ENCODE peak calls at places on chromosome 6, in four cellular contexts. One of them, this sample, is unnamed. For H3K36me3, the result is how much of the 10 kb centered on the place peaks cover.

GRCh38 chr6:16103708-16104107 is 25.2 kb upstream of the MYLIP start:
- DNase-seq in upper lobe of right lung: no peak
- DNase-seq in adrenal gland: no peak
- DNase-seq in heart right ventricle: no peak
- DNase-seq in this sample: no peak

GRCh38 chr6:89002523-89002922 is 39.1 kb upstream of the RNGTT start:
- DNase-seq in upper lobe of right lung: no peak
- DNase-seq in adrenal gland: no peak
- DNase-seq in heart right ventricle: no peak
- DNase-seq in this sample: no peak

GRCh38 chr6:132814716-132815570 is 574 bp downstream of the RPS12 start:
- DNase-seq in upper lobe of right lung: no peak
- DNase-seq in adrenal gland: peak
- DNase-seq in heart right ventricle: peak
- DNase-seq in this sample: no peak

GRCh38 chr6:132569170-132569569 is 952 bp upstream of the TAAR6 start:
- DNase-seq in upper lobe of right lung: no peak
- DNase-seq in adrenal gland: no peak
- DNase-seq in heart right ventricle: no peak
- DNase-seq in this sample: no peak

GRCh38 chr6:91608428-91608827 is 1021.6 kb upstream of the MAP3K7 start:
- DNase-seq in heart right ventricle: no peak
- DNase-seq in upper lobe of right lung: no peak
- DNase-seq in adrenal gland: no peak
- DNase-seq in this sample: no peak

GRCh38 chr6:71383891-71384489 is 95.4 kb downstream of the OGFRL1 start:
- DNase-seq in heart right ventricle: peak
- DNase-seq in adrenal gland: no peak
- DNase-seq in upper lobe of right lung: no peak
- DNase-seq in this sample: no peak

GRCh38 chr6:136784271-136784664 is 8.0 kb downstream of the MAP3K5 start:
- DNase-seq in adrenal gland: no peak
- DNase-seq in upper lobe of right lung: no peak
- DNase-seq in heart right ventricle: no peak
- DNase-seq in this sample: no peak

GRCh38 chr6:3908223-3908622 is 59.0 kb downstream of the FAM50B start:
- DNase-seq in adrenal gland: no peak
- DNase-seq in upper lobe of right lung: no peak
- DNase-seq in heart right ventricle: no peak
- DNase-seq in this sample: no peak

GRCh38 chr6:54698974-54699373 is 147.6 kb upstream of the FAM83B start:
- DNase-seq in adrenal gland: no peak
- DNase-seq in heart right ventricle: no peak
- DNase-seq in upper lobe of right lung: no peak
- DNase-seq in this sample: no peak

GRCh38 chr6:137982418-137983189 is 115.5 kb downstream of the TNFAIP3 start:
- DNase-seq in upper lobe of right lung: no peak
- DNase-seq in adrenal gland: no peak
- DNase-seq in heart right ventricle: no peak
- DNase-seq in this sample: no peak

GRCh38 chr6:4133941-4134838 is 1.2 kb downstream of the ECI2 start:
- DNase-seq in heart right ventricle: peak
- DNase-seq in adrenal gland: peak
- DNase-seq in upper lobe of right lung: no peak
- DNase-seq in this sample: no peak

GRCh38 chr6:169292340-169293124 is 38.9 kb upstream of the THBS2 start:
- DNase-seq in heart right ventricle: no peak
- DNase-seq in upper lobe of right lung: no peak
- DNase-seq in adrenal gland: peak
- DNase-seq in this sample: no peak

GRCh38 chr6:121584591-121585369 is 149.3 kb downstream of the GJA1 start:
- DNase-seq in heart right ventricle: no peak
- DNase-seq in adrenal gland: no peak
- DNase-seq in upper lobe of right lung: no peak
- DNase-seq in this sample: no peak

GRCh38 chr6:29005183-29005885 is at the start of gene ZNF311:
- DNase-seq in adrenal gland: peak
- DNase-seq in heart right ventricle: peak
- DNase-seq in upper lobe of right lung: peak
- DNase-seq in this sample: no peak

GRCh38 chr6:156587751-156588301 is 189.4 kb upstream of the ARID1B start:
- DNase-seq in adrenal gland: no peak
- DNase-seq in heart right ventricle: no peak
- DNase-seq in upper lobe of right lung: no peak
- DNase-seq in this sample: no peak

GRCh38 chr6:126955621-126956020 is 162.8 kb upstream of the RSPO3 start:
- DNase-seq in adrenal gland: no peak
- DNase-seq in upper lobe of right lung: no peak
- DNase-seq in heart right ventricle: no peak
- DNase-seq in this sample: no peak

GRCh38 chr6:154457881-154458284 is 52.6 kb downstream of the CNKSR3 start:
- DNase-seq in heart right ventricle: no peak
- DNase-seq in adrenal gland: no peak
- DNase-seq in upper lobe of right lung: no peak
- DNase-seq in this sample: no peak

GRCh38 chr6:105432797-105433196 is 29.9 kb upstream of the PREP start:
- DNase-seq in upper lobe of right lung: no peak
- DNase-seq in heart right ventricle: no peak
- DNase-seq in adrenal gland: peak
- DNase-seq in this sample: no peak

GRCh38 chr6:1821188-1822183 is 211.8 kb downstream of the FOXC1 start:
- DNase-seq in upper lobe of right lung: no peak
- DNase-seq in adrenal gland: peak
- DNase-seq in heart right ventricle: peak
- DNase-seq in this sample: no peak

GRCh38 chr6:142885182-142885867 is 59.7 kb downstream of the HIVEP2 start:
- DNase-seq in upper lobe of right lung: no peak
- DNase-seq in adrenal gland: peak
- DNase-seq in heart right ventricle: peak
- DNase-seq in this sample: no peak

GRCh38 chr6:56482525-56482924 is 160.2 kb downstream of the DST start:
- DNase-seq in adrenal gland: no peak
- DNase-seq in upper lobe of right lung: no peak
- DNase-seq in heart right ventricle: no peak
- DNase-seq in this sample: no peak

GRCh38 chr6:27864906-27865883 is 47.0 kb downstream of the OR2B2 start:
- DNase-seq in heart right ventricle: peak
- DNase-seq in adrenal gland: peak
- DNase-seq in upper lobe of right lung: peak
- DNase-seq in this sample: peak

GRCh38 chr6:55917756-55918415 is 42.5 kb upstream of the BMP5 start:
- DNase-seq in adrenal gland: no peak
- DNase-seq in heart right ventricle: no peak
- DNase-seq in upper lobe of right lung: no peak
- DNase-seq in this sample: no peak

GRCh38 chr6:5143625-5144311 is 58.6 kb downstream of the PPP1R3G start:
- DNase-seq in adrenal gland: peak
- DNase-seq in heart right ventricle: peak
- DNase-seq in upper lobe of right lung: peak
- DNase-seq in this sample: peak

GRCh38 chr6:77092971-77093370 is 370.3 kb downstream of the HTR1B start:
- DNase-seq in heart right ventricle: no peak
- DNase-seq in upper lobe of right lung: no peak
- DNase-seq in adrenal gland: no peak
- DNase-seq in this sample: no peak

GRCh38 chr6:4059115-4059777 is 19.7 kb downstream of the FAM217A start:
- DNase-seq in adrenal gland: no peak
- DNase-seq in heart right ventricle: no peak
- DNase-seq in upper lobe of right lung: no peak
- DNase-seq in this sample: no peak

GRCh38 chr6:4487538-4487937 is 288.7 kb upstream of the CDYL start:
- DNase-seq in adrenal gland: no peak
- DNase-seq in upper lobe of right lung: no peak
- DNase-seq in heart right ventricle: no peak
- DNase-seq in this sample: no peak

GRCh38 chr6:11714798-11715285 is 63.8 kb downstream of the ADTRP start:
- DNase-seq in heart right ventricle: no peak
- DNase-seq in upper lobe of right lung: no peak
- DNase-seq in adrenal gland: no peak
- DNase-seq in this sample: no peak

GRCh38 chr6:25448965-25449538 is 169.9 kb downstream of the CARMIL1 start:
- DNase-seq in adrenal gland: no peak
- DNase-seq in upper lobe of right lung: no peak
- DNase-seq in heart right ventricle: no peak
- DNase-seq in this sample: no peak

GRCh38 chr6:161511455-161512159 is 237.7 kb upstream of the AGPAT4 start:
- DNase-seq in upper lobe of right lung: no peak
- DNase-seq in adrenal gland: no peak
- DNase-seq in heart right ventricle: no peak
- DNase-seq in this sample: no peak

GRCh38 chr6:148002067-148002466 is 340.6 kb upstream of the SASH1 start:
- DNase-seq in adrenal gland: no peak
- DNase-seq in heart right ventricle: no peak
- DNase-seq in upper lobe of right lung: no peak
- DNase-seq in this sample: no peak

GRCh38 chr6:167565884-167566491 is 241.1 kb downstream of the TTLL2 start:
- DNase-seq in heart right ventricle: peak
- DNase-seq in upper lobe of right lung: no peak
- DNase-seq in adrenal gland: peak
- DNase-seq in this sample: no peak

GRCh38 chr6:37209461-37210205 is 39.7 kb downstream of the PIM1 start:
- DNase-seq in upper lobe of right lung: no peak
- DNase-seq in adrenal gland: peak
- DNase-seq in heart right ventricle: no peak
- DNase-seq in this sample: no peak

GRCh38 chr6:70708448-70708847 is 40.8 kb downstream of the SMAP1 start:
- DNase-seq in upper lobe of right lung: no peak
- DNase-seq in adrenal gland: no peak
- DNase-seq in heart right ventricle: no peak
- DNase-seq in this sample: no peak

DNA sequence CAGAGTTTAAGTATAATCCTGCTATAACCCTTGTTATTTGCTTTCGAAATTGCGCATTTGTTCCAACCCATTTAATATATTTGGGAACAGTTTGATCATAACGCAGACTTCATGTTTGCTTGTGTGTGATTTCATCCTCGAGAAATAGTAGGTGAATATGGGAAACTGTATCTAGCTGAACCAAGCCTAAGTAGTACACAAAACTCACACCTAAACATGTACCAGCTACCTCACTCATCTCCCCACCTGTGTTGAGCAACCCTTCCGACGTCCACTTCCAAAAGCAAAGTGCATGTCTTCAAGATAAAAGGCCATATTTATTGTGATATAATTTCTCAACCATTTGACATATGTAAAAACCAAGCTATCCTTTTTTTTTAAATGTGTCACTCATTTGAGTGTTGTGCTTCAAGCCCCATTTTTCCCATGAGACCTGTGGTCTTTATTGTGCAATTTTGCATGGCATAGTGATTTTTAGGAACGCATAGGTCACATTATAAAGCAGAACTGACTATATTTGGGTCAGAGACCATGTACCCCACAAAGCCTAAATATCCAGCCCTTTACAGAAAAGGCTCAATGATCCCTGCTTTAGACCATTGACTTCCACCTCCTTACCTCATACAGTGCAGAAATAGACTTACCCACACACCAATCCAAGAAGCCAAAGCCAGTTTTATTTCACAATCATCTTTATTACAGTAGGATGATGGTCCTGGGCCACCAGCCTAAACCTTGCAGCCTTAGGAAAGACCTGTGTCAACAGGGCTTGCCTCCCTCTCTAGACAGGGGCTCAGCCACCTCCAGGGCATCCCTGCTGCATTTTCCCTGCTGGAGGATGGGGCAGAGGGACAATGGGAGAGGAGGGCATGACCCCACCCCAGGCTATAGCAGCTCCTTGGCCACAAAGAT is 7.1 kb downstream of the CCND3 start:
- DNase-seq in adrenal gland: no peak
- DNase-seq in heart right ventricle: no peak
- DNase-seq in upper lobe of right lung: no peak
- DNase-seq in this sample: no peak
- H3K36me3 ChIP-seq in adrenal gland: half or more
- H3K36me3 ChIP-seq in heart right ventricle: half or more
- H3K36me3 ChIP-seq in upper lobe of right lung: half or more
- H3K36me3 ChIP-seq in this sample: half or more

GRCh38 chr6:165894228-165894825 is 231.3 kb upstream of the PDE10A start:
- DNase-seq in upper lobe of right lung: no peak
- DNase-seq in heart right ventricle: no peak
- DNase-seq in adrenal gland: no peak
- DNase-seq in this sample: no peak

GRCh38 chr6:165891320-165891719 is 228.3 kb upstream of the PDE10A start:
- DNase-seq in heart right ventricle: no peak
- DNase-seq in adrenal gland: no peak
- DNase-seq in upper lobe of right lung: no peak
- DNase-seq in this sample: no peak

GRCh38 chr6:165893431-165893830 is 230.4 kb upstream of the PDE10A start:
- DNase-seq in adrenal gland: no peak
- DNase-seq in heart right ventricle: no peak
- DNase-seq in upper lobe of right lung: no peak
- DNase-seq in this sample: no peak

GRCh38 chr6:165889636-165890403 is 226.8 kb upstream of the PDE10A start:
- DNase-seq in upper lobe of right lung: no peak
- DNase-seq in heart right ventricle: peak
- DNase-seq in adrenal gland: peak
- DNase-seq in this sample: peak

GRCh38 chr6:165890404-165890735 is 227.3 kb upstream of the PDE10A start:
- DNase-seq in heart right ventricle: no peak
- DNase-seq in upper lobe of right lung: no peak
- DNase-seq in adrenal gland: no peak
- DNase-seq in this sample: no peak
- H3K4me3 ChIP-seq in heart right ventricle: no peak
- H3K4me3 ChIP-seq in upper lobe of right lung: no peak
- H3K4me3 ChIP-seq in adrenal gland: no peak
- H3K4me3 ChIP-seq in this sample: no peak

DNA sequence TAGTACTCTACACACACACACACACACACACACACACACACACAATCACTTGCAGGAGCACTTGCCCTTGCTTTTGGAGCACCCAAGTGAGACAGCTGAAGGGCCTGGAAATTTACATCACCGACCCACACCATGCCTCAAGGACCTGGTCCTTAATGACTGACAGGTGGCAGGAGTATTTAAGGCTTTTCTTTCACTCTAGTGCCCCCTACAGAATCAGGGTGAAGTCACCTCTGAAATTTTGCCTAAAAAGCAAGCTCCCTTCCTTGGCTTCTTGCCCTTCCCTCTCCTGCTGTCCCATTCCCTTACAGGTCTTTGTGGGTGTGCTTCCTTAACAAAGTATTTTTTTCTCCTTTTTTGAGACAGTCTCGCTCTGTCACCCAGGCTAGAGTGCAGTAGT is 353.5 kb upstream of the IRAK1BP1 start:
- DNase-seq in upper lobe of right lung: no peak
- DNase-seq in heart right ventricle: no peak
- DNase-seq in adrenal gland: no peak
- DNase-seq in this sample: peak
- TF ChIP-seq CTCF in upper lobe of right lung: no peak
- TF ChIP-seq CTCF in heart right ventricle: no peak
- TF ChIP-seq CTCF in adrenal gland: no peak
- TF ChIP-seq CTCF in this sample: peak

DNA sequence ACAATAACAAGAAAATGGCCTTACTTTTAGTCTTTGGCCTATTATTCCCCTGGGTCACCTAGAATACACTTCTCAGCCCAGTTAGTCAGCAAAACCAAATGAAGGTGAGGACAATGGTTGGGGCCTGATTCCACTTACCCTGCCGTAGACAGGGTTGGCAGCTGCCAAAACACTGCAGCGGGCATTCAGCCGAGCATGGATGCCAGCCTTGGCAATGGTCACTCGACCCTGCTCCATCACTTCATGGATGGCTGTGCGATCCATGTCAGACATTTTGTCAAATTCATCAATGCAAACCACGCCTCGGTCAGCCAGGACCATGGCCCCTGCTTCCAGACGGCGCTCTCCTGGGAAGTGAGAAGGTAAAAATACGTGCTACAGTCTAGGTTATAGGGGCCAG is 8.4 kb downstream of the MCM3 start:
- DNase-seq in adrenal gland: no peak
- DNase-seq in upper lobe of right lung: no peak
- DNase-seq in heart right ventricle: no peak
- DNase-seq in this sample: no peak
- H3K36me3 ChIP-seq in adrenal gland: half or more
- H3K36me3 ChIP-seq in upper lobe of right lung: half or more
- H3K36me3 ChIP-seq in heart right ventricle: half or more
- H3K36me3 ChIP-seq in this sample: half or more